ENCODE peak calls at places on chromosomes 3 and 15, in seven cellular contexts. One of them, this sample, is unnamed.

GRCh38 chr15:42090781-42091180 is 3.6 kb downstream of the PLA2G4D start:
- DNase-seq in bronchial epithelial cell: no peak
- DNase-seq in WERI-Rb-1: no peak
- DNase-seq in ovary: no peak
- DNase-seq in AG10803: no peak
- DNase-seq in tibial nerve: no peak
- DNase-seq in cardiac fibroblast: no peak
- DNase-seq in this sample: peak; percentile 54

GRCh38 chr3:154304936-154305335 is 19.4 kb downstream of the DHX36 start:
- DNase-seq in bronchial epithelial cell: no peak
- DNase-seq in WERI-Rb-1: no peak
- DNase-seq in ovary: no peak
- DNase-seq in AG10803: no peak
- DNase-seq in tibial nerve: no peak
- DNase-seq in cardiac fibroblast: no peak
- DNase-seq in this sample: no peak

GRCh38 chr3:33063651-33064051 is 33.3 kb downstream of the GLB1 start:
- DNase-seq in bronchial epithelial cell: no peak
- DNase-seq in WERI-Rb-1: no peak
- DNase-seq in ovary: no peak
- DNase-seq in AG10803: peak; percentile 74
- DNase-seq in tibial nerve: no peak
- DNase-seq in cardiac fibroblast: peak; percentile 21
- DNase-seq in this sample: no peak

GRCh38 chr3:133943639-133944131 is 48.0 kb upstream of the RAB6B start:
- DNase-seq in bronchial epithelial cell: peak; percentile 93
- DNase-seq in WERI-Rb-1: no peak
- DNase-seq in ovary: no peak
- DNase-seq in AG10803: peak; percentile 78
- DNase-seq in tibial nerve: no peak
- DNase-seq in cardiac fibroblast: peak; percentile 91
- DNase-seq in this sample: peak; percentile 80

GRCh38 chr15:68197661-68198437 is 7.3 kb downstream of the CALML4 start:
- DNase-seq in bronchial epithelial cell: no peak
- DNase-seq in WERI-Rb-1: no peak
- DNase-seq in ovary: no peak
- DNase-seq in AG10803: no peak
- DNase-seq in tibial nerve: no peak
- DNase-seq in cardiac fibroblast: no peak
- DNase-seq in this sample: no peak

GRCh38 chr3:150348500-150348899 is 59.6 kb upstream of the TSC22D2 start:
- DNase-seq in bronchial epithelial cell: peak; percentile 98
- DNase-seq in WERI-Rb-1: no peak
- DNase-seq in ovary: no peak
- DNase-seq in AG10803: peak; percentile 94
- DNase-seq in tibial nerve: no peak
- DNase-seq in cardiac fibroblast: peak; percentile 91
- DNase-seq in this sample: no peak

GRCh38 chr3:14237431-14237830 is 58.8 kb downstream of the LSM3 start:
- DNase-seq in bronchial epithelial cell: no peak
- DNase-seq in WERI-Rb-1: no peak
- DNase-seq in ovary: no peak
- DNase-seq in AG10803: no peak
- DNase-seq in tibial nerve: no peak
- DNase-seq in cardiac fibroblast: no peak
- DNase-seq in this sample: no peak

GRCh38 chr3:51393096-51393495 is 2.0 kb downstream of the RBM15B start:
- DNase-seq in bronchial epithelial cell: no peak
- DNase-seq in WERI-Rb-1: no peak
- DNase-seq in ovary: no peak
- DNase-seq in AG10803: no peak
- DNase-seq in tibial nerve: no peak
- DNase-seq in cardiac fibroblast: no peak
- DNase-seq in this sample: no peak

GRCh38 chr3:61632568-61633175 is 71.3 kb downstream of the PTPRG start:
- DNase-seq in bronchial epithelial cell: no peak
- DNase-seq in WERI-Rb-1: no peak
- DNase-seq in ovary: no peak
- DNase-seq in AG10803: peak; percentile 29
- DNase-seq in tibial nerve: no peak
- DNase-seq in cardiac fibroblast: peak; percentile 23
- DNase-seq in this sample: peak; percentile 42

GRCh38 chr3:13474776-13475303 is 5.3 kb upstream of the HDAC11 start:
- DNase-seq in bronchial epithelial cell: no peak
- DNase-seq in WERI-Rb-1: no peak
- DNase-seq in ovary: no peak
- DNase-seq in AG10803: no peak
- DNase-seq in tibial nerve: no peak
- DNase-seq in cardiac fibroblast: no peak
- DNase-seq in this sample: no peak

GRCh38 chr3:52292247-52293065 is 4.8 kb downstream of the GLYCTK start:
- DNase-seq in bronchial epithelial cell: no peak
- DNase-seq in WERI-Rb-1: no peak
- DNase-seq in ovary: no peak
- DNase-seq in AG10803: no peak
- DNase-seq in tibial nerve: no peak
- DNase-seq in cardiac fibroblast: no peak
- DNase-seq in this sample: no peak

GRCh38 chr3:3165241-3165640 is 14.2 kb downstream of the CRBN start:
- DNase-seq in bronchial epithelial cell: no peak
- DNase-seq in WERI-Rb-1: no peak
- DNase-seq in ovary: no peak
- DNase-seq in AG10803: no peak
- DNase-seq in tibial nerve: no peak
- DNase-seq in cardiac fibroblast: no peak
- DNase-seq in this sample: no peak

GRCh38 chr15:31367730-31368344 is 41.2 kb downstream of the KLF13 start:
- DNase-seq in bronchial epithelial cell: no peak
- DNase-seq in WERI-Rb-1: no peak
- DNase-seq in ovary: no peak
- DNase-seq in AG10803: no peak
- DNase-seq in tibial nerve: no peak
- DNase-seq in cardiac fibroblast: no peak
- DNase-seq in this sample: no peak

GRCh38 chr3:126468028-126468891 is 7.4 kb downstream of the ZXDC start:
- DNase-seq in bronchial epithelial cell: no peak
- DNase-seq in WERI-Rb-1: no peak
- DNase-seq in ovary: no peak
- DNase-seq in AG10803: peak; percentile 41
- DNase-seq in tibial nerve: no peak
- DNase-seq in cardiac fibroblast: peak; percentile 10
- DNase-seq in this sample: no peak

GRCh38 chr3:4850211-4850927 is 128.9 kb upstream of the BHLHE40 start:
- DNase-seq in bronchial epithelial cell: no peak
- DNase-seq in WERI-Rb-1: no peak
- DNase-seq in ovary: no peak
- DNase-seq in AG10803: no peak
- DNase-seq in tibial nerve: no peak
- DNase-seq in cardiac fibroblast: no peak
- DNase-seq in this sample: no peak

GRCh38 chr3:41065340-41065739 is 134.0 kb upstream of the CTNNB1 start:
- DNase-seq in bronchial epithelial cell: no peak
- DNase-seq in WERI-Rb-1: no peak
- DNase-seq in ovary: no peak
- DNase-seq in AG10803: no peak
- DNase-seq in tibial nerve: no peak
- DNase-seq in cardiac fibroblast: no peak
- DNase-seq in this sample: no peak

GRCh38 chr3:122929188-122929465 is 98.4 kb downstream of the SEMA5B start:
- DNase-seq in bronchial epithelial cell: no peak
- DNase-seq in WERI-Rb-1: no peak
- DNase-seq in ovary: no peak
- DNase-seq in AG10803: no peak
- DNase-seq in tibial nerve: no peak
- DNase-seq in cardiac fibroblast: no peak
- DNase-seq in this sample: no peak

GRCh38 chr3:8629151-8630021 is 15.2 kb downstream of the SSUH2 start:
- DNase-seq in bronchial epithelial cell: peak; percentile 93
- DNase-seq in WERI-Rb-1: no peak
- DNase-seq in ovary: no peak
- DNase-seq in AG10803: peak; percentile 80
- DNase-seq in tibial nerve: peak; percentile 25
- DNase-seq in cardiac fibroblast: peak; percentile 85
- DNase-seq in this sample: peak; percentile 94

GRCh38 chr3:4744405-4745239 is 234.6 kb upstream of the BHLHE40 start:
- DNase-seq in bronchial epithelial cell: peak; percentile 58
- DNase-seq in WERI-Rb-1: no peak
- DNase-seq in ovary: no peak
- DNase-seq in AG10803: peak; percentile 36
- DNase-seq in tibial nerve: no peak
- DNase-seq in cardiac fibroblast: peak; percentile 43
- DNase-seq in this sample: peak; percentile 85

GRCh38 chr3:98626151-98626550 is 32.7 kb upstream of the CPOX start:
- DNase-seq in bronchial epithelial cell: no peak
- DNase-seq in WERI-Rb-1: no peak
- DNase-seq in ovary: no peak
- DNase-seq in AG10803: no peak
- DNase-seq in tibial nerve: no peak
- DNase-seq in cardiac fibroblast: no peak
- DNase-seq in this sample: no peak

DNA sequence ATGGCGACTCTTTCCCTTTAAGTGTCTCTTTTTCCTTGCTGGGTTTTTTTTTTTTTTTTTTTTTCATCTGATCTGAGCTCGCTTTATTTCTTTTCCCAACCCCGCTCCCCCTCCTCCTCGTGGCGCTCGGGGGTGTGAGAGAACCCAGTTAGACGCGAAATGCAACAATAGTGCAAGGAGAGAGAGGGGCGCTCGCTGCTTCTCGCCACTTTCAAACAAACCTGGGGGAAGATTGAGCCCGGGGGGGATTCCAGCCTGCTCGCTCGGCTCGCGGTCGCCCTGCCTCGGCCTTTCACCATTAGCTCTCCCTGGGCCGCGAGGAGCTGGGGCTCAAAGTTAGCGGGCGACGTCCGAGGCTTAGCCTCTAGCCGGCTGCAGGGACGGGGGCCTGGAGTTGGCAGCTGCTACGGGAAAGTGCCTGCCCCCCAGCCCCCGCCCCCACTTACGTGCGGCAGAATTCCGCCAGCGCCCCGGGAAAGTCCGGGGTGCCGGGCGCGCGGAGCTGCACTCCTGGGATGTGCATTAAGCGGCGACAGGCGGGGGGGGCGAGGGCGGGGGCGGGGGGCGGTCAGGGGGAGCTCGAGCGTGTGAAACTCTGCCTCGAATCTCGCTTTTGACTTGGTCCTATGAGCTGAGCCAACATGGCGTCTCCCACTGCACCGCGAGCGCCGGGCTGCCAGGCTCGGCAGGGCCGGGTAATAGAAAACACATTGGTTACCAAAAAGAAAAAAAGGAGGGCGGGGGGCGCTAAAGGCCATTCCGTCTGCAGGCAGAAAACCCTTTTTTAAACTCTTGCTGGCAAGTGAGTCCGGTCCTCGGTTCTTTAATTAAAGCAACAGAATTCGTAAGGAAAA is 10.3 kb downstream of the NR2F2 start:
- DNase-seq in bronchial epithelial cell: no peak
- DNase-seq in WERI-Rb-1: peak; percentile 42
- DNase-seq in ovary: peak; percentile 54
- DNase-seq in AG10803: peak; percentile 66
- DNase-seq in tibial nerve: no peak
- DNase-seq in cardiac fibroblast: peak; percentile 73
- DNase-seq in this sample: peak; percentile 84
- H3K4me3 ChIP-seq in bronchial epithelial cell: peak overlapping the region; percentile 54
- H3K4me3 ChIP-seq in WERI-Rb-1: peak overlapping the region; percentile 40
- H3K4me3 ChIP-seq in ovary: peak overlapping the region; percentile 46
- H3K4me3 ChIP-seq in AG10803: peak overlapping the region; percentile 93
- H3K4me3 ChIP-seq in tibial nerve: peak overlapping the region; percentile 48
- H3K4me3 ChIP-seq in cardiac fibroblast: peak overlapping the region; percentile 92
- H3K4me3 ChIP-seq in this sample: peak overlapping the region; percentile 55

DNA sequence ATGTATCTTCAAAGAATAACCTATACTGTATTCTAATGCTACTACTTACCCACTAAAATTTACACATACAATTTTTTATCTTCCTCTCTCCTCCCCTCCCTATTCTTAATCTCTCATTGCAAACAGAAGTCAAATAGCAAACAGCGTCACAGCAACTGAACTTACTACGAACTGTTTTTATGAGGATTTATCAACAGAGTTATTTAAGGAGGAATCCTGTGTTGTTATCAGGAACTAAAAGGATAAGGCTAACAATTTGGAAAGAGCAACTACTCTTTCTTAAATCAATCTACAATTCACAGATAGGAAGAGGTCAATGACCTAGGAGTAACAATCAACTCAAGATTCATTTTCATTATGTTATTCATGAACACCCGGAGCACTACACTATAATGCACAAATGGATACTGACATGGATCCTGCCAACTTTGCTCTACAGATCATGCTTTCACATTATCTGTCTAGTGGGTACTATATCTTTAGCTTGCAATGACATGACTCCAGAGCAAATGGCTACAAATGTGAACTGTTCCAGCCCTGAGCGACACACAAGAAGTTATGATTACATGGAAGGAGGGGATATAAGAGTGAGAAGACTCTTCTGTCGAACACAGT is 971 bp downstream of the FGF7 start:
- DNase-seq in bronchial epithelial cell: no peak
- DNase-seq in WERI-Rb-1: no peak
- DNase-seq in ovary: no peak
- DNase-seq in AG10803: no peak
- DNase-seq in tibial nerve: no peak
- DNase-seq in cardiac fibroblast: peak; percentile 58
- DNase-seq in this sample: no peak
- H3K4me3 ChIP-seq in bronchial epithelial cell: no peak overlapping the region
- H3K4me3 ChIP-seq in WERI-Rb-1: no peak overlapping the region
- H3K4me3 ChIP-seq in ovary: peak overlapping the region; percentile 51
- H3K4me3 ChIP-seq in AG10803: peak overlapping the region; percentile 78
- H3K4me3 ChIP-seq in tibial nerve: peak overlapping the region; percentile 34
- H3K4me3 ChIP-seq in cardiac fibroblast: no peak overlapping the region
- H3K4me3 ChIP-seq in this sample: no peak overlapping the region

DNA sequence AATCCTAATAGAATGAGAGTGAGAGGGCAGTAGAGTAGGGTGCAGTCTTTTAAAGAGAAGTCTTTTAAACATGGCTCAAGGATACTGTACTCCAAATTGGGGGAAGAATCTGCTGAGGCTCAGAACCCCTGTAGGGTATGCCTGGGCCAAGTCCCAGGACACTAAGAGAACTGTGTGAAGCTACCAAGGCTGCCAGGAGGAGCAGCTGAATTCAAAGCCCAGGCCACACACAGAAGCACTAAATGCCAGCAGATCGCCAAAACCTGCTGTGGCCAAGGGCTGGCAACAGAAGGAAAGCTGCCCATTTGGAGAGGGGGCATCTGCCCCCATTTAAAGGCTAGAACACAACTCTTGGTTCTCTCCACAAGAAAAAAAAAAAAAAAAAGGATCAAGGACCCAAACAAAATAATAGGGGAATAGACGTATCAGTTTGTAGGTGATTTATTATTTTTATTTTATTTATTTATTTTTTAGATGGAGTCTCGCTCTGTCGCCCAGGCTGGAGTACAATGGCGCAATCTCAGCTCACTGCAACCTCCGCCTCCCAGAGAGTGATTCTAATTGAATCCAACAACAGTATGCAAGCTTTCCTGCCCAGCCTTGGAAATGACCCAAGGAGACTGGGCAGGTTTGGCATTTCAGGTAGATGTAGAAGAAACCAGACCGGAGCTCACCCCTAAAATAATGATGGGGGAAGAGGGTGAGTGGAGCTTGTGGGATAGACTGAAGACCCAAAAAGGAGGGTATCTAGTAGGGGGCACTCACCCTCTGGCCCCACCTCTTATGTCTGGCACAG is 279.0 kb upstream of the WNT5A start:
- DNase-seq in bronchial epithelial cell: no peak
- DNase-seq in WERI-Rb-1: no peak
- DNase-seq in ovary: no peak
- DNase-seq in AG10803: no peak
- DNase-seq in tibial nerve: no peak
- DNase-seq in cardiac fibroblast: no peak
- DNase-seq in this sample: no peak
- H3K4me3 ChIP-seq in bronchial epithelial cell: no peak overlapping the region
- H3K4me3 ChIP-seq in WERI-Rb-1: no peak overlapping the region
- H3K4me3 ChIP-seq in ovary: no peak overlapping the region
- H3K4me3 ChIP-seq in AG10803: no peak overlapping the region
- H3K4me3 ChIP-seq in tibial nerve: no peak overlapping the region
- H3K4me3 ChIP-seq in cardiac fibroblast: no peak overlapping the region
- H3K4me3 ChIP-seq in this sample: no peak overlapping the region

GRCh38 chr3:128426128-128426921 is 40.4 kb downstream of the DNAJB8 start:
- DNase-seq in bronchial epithelial cell: no peak
- DNase-seq in WERI-Rb-1: peak; percentile 59
- DNase-seq in ovary: peak; percentile 33
- DNase-seq in AG10803: peak; percentile 12
- DNase-seq in tibial nerve: peak; percentile 10
- DNase-seq in cardiac fibroblast: peak; percentile 27
- DNase-seq in this sample: peak; percentile 30
- H3K4me3 ChIP-seq in bronchial epithelial cell: peak overlapping the region; percentile 17
- H3K4me3 ChIP-seq in WERI-Rb-1: peak overlapping the region; percentile 25
- H3K4me3 ChIP-seq in ovary: no peak overlapping the region
- H3K4me3 ChIP-seq in AG10803: peak overlapping the region; percentile 41
- H3K4me3 ChIP-seq in tibial nerve: peak overlapping the region; percentile 11
- H3K4me3 ChIP-seq in cardiac fibroblast: no peak overlapping the region
- H3K4me3 ChIP-seq in this sample: no peak overlapping the region

This sample was measured in SJSA1.